ENCODE peak calls at places on chromosomes 3 and 15, in seven cellular contexts. U is trophoblast cell, Z is PC-9, Y is fibroblast of pulmonary artery, V is upper lobe of right lung, W is transverse colon, N is BJ. M is an unnamed sample.

GRCh38 chr3:139204756-139205155 is 139.1 kb upstream of the MRPS22 start:
- DNase-seq in U (peak), Z (no peak), Y (peak), V (no peak), W (no peak), N (no peak), M (no peak)

GRCh38 chr3:147934316-147935188 is 525.4 kb downstream of the ZIC1 start:
- DNase-seq in U (no peak), Z (no peak), Y (no peak), V (no peak), W (no peak), N (no peak), M (no peak)

GRCh38 chr3:156360992-156361391 is 193.9 kb downstream of the SSR3 start:
- DNase-seq in U (no peak), Z (no peak), Y (no peak), V (no peak), W (no peak), N (no peak), M (no peak)

GRCh38 chr3:57434041-57434440 is 110.1 kb downstream of the DNAH12 start:
- DNase-seq in U (peak), Z (peak), Y (peak), V (no peak), W (no peak), N (no peak), M (no peak)

GRCh38 chr15:57784081-57784488 is 77.6 kb downstream of the POLR2M start:
- DNase-seq in U (peak), Z (no peak), Y (peak), V (no peak), W (no peak), N (peak), M (no peak)

GRCh38 chr3:109072208-109072607 is 45.7 kb downstream of the MORC1 start:
- DNase-seq in U (no peak), Z (no peak), Y (no peak), V (no peak), W (no peak), N (no peak), M (no peak)

GRCh38 chr3:168213920-168214319 is 118.2 kb upstream of the GOLIM4 start:
- DNase-seq in U (no peak), Z (no peak), Y (peak), V (no peak), W (no peak), N (no peak), M (no peak)

GRCh38 chr3:110296885-110297284 is 774.7 kb upstream of the NECTIN3 start:
- DNase-seq in U (peak), Z (no peak), Y (no peak), V (no peak), W (no peak), N (no peak), M (no peak)

GRCh38 chr3:86973440-86973839 is 17.5 kb downstream of the VGLL3 start:
- DNase-seq in U (peak), Z (no peak), Y (peak), V (no peak), W (no peak), N (no peak), M (no peak)

GRCh38 chr15:43545426-43545825 is 28.0 kb downstream of the MAP1A start:
- DNase-seq in U (peak), Z (no peak), Y (no peak), V (no peak), W (no peak), N (no peak), M (no peak)

GRCh38 chr3:182258538-182259177 is 534.6 kb upstream of the ATP11B start:
- DNase-seq in U (peak), Z (peak), Y (peak), V (no peak), W (no peak), N (no peak), M (peak)

GRCh38 chr3:62918752-62919151 is 43.5 kb upstream of the CADPS start:
- DNase-seq in U (no peak), Z (no peak), Y (no peak), V (no peak), W (no peak), N (no peak), M (no peak)

GRCh38 chr3:63976166-63976861 is 47.0 kb downstream of the PSMD6 start:
- DNase-seq in U (peak), Z (peak), Y (peak), V (no peak), W (no peak), N (peak), M (no peak)
- H3K4me3 ChIP-seq in U (no peak), Z (no peak), Y (peak), V (no peak), W (no peak), N (no peak), M (no peak)

GRCh38 chr3:149588909-149589308 is 68.9 kb downstream of the WWTR1 start:
- DNase-seq in U (no peak), Z (no peak), Y (no peak), V (no peak), W (no peak), N (no peak), M (no peak)
- H3K4me3 ChIP-seq in U (no peak), Z (no peak), Y (no peak), V (no peak), W (no peak), N (no peak), M (no peak)

GRCh38 chr3:4680881-4681300 is 187.7 kb downstream of the ITPR1 start:
- DNase-seq in U (no peak), Z (no peak), Y (peak), V (no peak), W (no peak), N (no peak), M (no peak)
- H3K4me3 ChIP-seq in U (no peak), Z (no peak), Y (no peak), V (no peak), W (no peak), N (no peak), M (no peak)

DNA sequence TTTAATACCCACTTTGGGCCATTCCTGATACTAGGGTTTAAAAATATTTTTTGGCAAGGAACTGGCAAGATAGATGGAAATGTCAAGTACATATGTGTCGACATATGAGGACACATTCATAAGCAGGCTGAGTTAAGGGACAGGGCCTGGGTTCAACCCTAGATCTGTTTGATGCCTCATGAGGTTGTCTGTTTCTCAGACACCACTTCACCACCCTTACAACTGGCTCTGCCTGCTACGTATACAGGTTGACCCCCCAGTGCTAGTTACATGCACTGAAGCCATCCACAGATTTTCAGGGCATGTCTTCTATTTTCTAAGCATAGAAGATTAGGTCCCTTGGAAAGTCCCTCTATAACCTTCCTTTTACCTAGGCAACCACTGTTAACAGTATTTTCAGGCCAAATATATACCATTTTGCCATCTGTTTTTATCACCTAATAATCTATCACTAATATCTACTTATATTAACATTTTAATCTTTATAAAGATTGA is 296.7 kb downstream of the PLCL2 start:
- DNase-seq in U (no peak), Z (no peak), Y (no peak), V (no peak), W (no peak), N (no peak), M (no peak)
- H3K4me3 ChIP-seq in U (no peak), Z (no peak), Y (no peak), V (no peak), W (no peak), N (no peak), M (no peak)

DNA sequence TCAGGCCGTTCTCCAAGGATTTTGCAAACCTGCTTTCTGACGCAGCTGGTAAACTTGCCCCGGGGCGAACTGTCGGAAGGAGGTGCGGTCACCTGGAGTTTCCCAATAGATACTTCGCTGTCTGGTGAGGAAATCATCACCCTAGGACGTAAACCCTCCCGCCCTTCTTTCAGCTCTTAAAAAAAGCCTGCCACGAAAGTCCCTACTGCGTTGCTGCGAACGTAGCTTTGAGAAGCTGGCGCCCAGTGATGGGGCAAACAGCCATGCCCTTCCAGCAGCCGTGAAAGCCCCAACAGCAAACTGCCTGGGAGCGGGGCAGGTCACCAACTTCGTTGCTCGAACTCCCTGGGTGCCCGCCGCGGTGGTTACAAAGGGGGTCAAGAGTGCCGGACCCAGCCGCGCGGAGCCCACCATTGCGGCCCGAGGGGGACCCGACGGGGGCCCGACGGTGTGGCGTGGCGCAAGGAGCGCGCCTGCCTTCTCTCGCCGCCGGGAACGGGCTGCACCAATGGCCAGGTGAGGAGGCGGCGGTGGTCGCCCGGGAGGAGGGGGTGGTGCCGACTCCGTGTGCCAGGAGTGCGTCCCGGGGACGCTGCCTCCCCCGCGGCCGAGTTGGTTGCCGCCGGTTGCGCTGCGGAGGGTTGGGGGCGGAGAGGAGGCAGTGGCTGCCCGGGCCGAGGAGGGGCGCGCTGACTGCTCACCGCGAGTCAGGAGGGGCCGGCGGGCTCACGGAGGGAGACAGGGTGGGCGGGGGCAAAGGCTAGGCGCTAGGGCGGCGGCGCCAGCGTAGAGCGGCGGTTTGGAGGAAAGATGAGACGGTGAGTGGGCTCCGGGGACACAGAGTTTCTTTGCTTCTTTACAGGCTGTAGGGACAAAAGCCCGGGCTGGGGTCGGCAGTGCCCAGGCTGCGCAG is at the start of gene PHLDB2:
- DNase-seq in U (peak), Z (peak), Y (peak), V (peak), W (peak), N (no peak), M (peak)
- H3K4me3 ChIP-seq in U (peak), Z (peak), Y (peak), V (peak), W (peak), N (peak), M (peak)

M was measured in testis.